ENCODE peak calls at places on chromosomes 13 and 19, in ten cellular contexts. U is H1, S is heart left ventricle, W is stomach, J is GM12891, K is ovary, Z is testis, B is body of pancreas, T is right lobe of liver, F is transverse colon. L is an unnamed sample.

GRCh38 chr19:36215276-36216171 is 618 bp downstream of the ZNF146 start:
- DNase-seq in F (peak), B (no peak), U (no peak), T (no peak), J (no peak), K (no peak), S (no peak), Z (no peak), W (no peak), L (no peak)

GRCh38 chr13:107210216-107211010 is 642.5 kb upstream of the ARGLU1 start:
- DNase-seq in F (no peak), B (no peak), U (no peak), Z (no peak), W (no peak), S (no peak), T (no peak), J (no peak), K (no peak), L (no peak)

GRCh38 chr13:44904982-44905381 is 84.3 kb downstream of the NUFIP1 start:
- DNase-seq in B (peak), U (no peak), Z (peak), K (peak), T (no peak), W (peak), F (peak), S (no peak), J (no peak), L (peak)

GRCh38 chr13:39411501-39411900 is 191.5 kb downstream of the LHFPL6 start:
- DNase-seq in T (no peak), K (no peak), W (no peak), F (no peak), J (no peak), S (no peak), Z (no peak), U (no peak), B (no peak), L (no peak)

GRCh38 chr13:55583953-55584593 is 1556.6 kb upstream of the PRR20A start:
- DNase-seq in T (no peak), Z (no peak), U (no peak), B (no peak), J (no peak), W (no peak), S (no peak), F (no peak), K (no peak), L (no peak)

GRCh38 chr13:41455725-41456419 is 1.5 kb upstream of the RGCC start:
- DNase-seq in U (no peak), W (no peak), J (no peak), T (no peak), Z (no peak), K (no peak), B (no peak), F (no peak), S (no peak), L (no peak)

GRCh38 chr13:97116754-97117153 is 105.4 kb upstream of the MBNL2 start:
- DNase-seq in W (no peak), B (no peak), S (no peak), J (no peak), F (no peak), T (no peak), K (no peak), U (no peak), Z (no peak), L (peak)

GRCh38 chr13:44668707-44669106 is 92.6 kb upstream of the TSC22D1 start:
- DNase-seq in F (no peak), U (no peak), K (no peak), T (no peak), B (no peak), S (no peak), W (no peak), Z (no peak), J (no peak), L (no peak)

GRCh38 chr19:41433171-41433570 is 6.0 kb upstream of the B3GNT8 start:
- DNase-seq in U (no peak), B (no peak), K (no peak), T (peak), W (no peak), S (no peak), F (no peak), J (no peak), Z (no peak), L (no peak)

GRCh38 chr19:38448225-38448624 is 14.7 kb downstream of the RYR1 start:
- DNase-seq in B (no peak), T (no peak), W (no peak), K (no peak), U (no peak), S (no peak), F (no peak), J (no peak), Z (no peak), L (no peak)

GRCh38 chr13:106612688-106613087 is 44.8 kb upstream of the ARGLU1 start:
- DNase-seq in W (peak), S (no peak), B (peak), T (peak), F (peak), K (peak), J (no peak), U (no peak), Z (peak), L (no peak)

GRCh38 chr19:57099199-57099661 is 20.6 kb upstream of the USP29 start:
- DNase-seq in K (peak), Z (peak), B (peak), W (peak), F (peak), J (peak), T (peak), S (peak), U (peak), L (peak)

GRCh38 chr19:1248454-1249297 is at the start of gene MIDN:
- DNase-seq in K (peak), Z (peak), J (no peak), U (peak), S (peak), T (peak), F (peak), W (peak), B (peak), L (peak)

GRCh38 chr13:97856001-97856675 is 97.3 kb upstream of the IPO5 start:
- DNase-seq in S (peak), T (peak), B (peak), J (no peak), Z (peak), F (peak), K (peak), U (no peak), W (no peak), L (no peak)

GRCh38 chr19:49106648-49107135 is 7.5 kb upstream of the LIN7B start:
- DNase-seq in J (no peak), Z (peak), W (peak), T (peak), U (peak), S (no peak), F (peak), K (no peak), B (peak), L (no peak)

GRCh38 chr13:50290186-50290585 is 274.9 kb downstream of the KCNRG start:
- DNase-seq in K (no peak), F (no peak), Z (no peak), U (no peak), S (no peak), T (no peak), B (no peak), J (no peak), W (no peak), L (no peak)

GRCh38 chr19:45098521-45099464 is 5.8 kb downstream of the PPP1R37 start:
- DNase-seq in T (no peak), Z (peak), B (peak), K (peak), U (no peak), F (no peak), J (no peak), S (no peak), W (peak), L (no peak)

GRCh38 chr19:40513741-40514315 is 47.0 kb downstream of the SPTBN4 start:
- DNase-seq in K (no peak), Z (no peak), F (no peak), U (no peak), B (no peak), T (no peak), S (no peak), J (no peak), W (no peak), L (no peak)

GRCh38 chr13:35278917-35279316 is 197.6 kb downstream of the MAB21L1 start:
- DNase-seq in S (no peak), B (no peak), J (no peak), K (no peak), W (no peak), T (no peak), Z (no peak), F (no peak), U (no peak), L (no peak)

GRCh38 chr13:62176051-62176450 is 760.4 kb upstream of the PCDH20 start:
- DNase-seq in U (no peak), Z (no peak), S (no peak), F (no peak), J (no peak), T (no peak), W (no peak), B (no peak), K (no peak), L (no peak)

GRCh38 chr13:45582533-45583076 is 32.9 kb downstream of the ERICH6B start:
- DNase-seq in K (no peak), U (no peak), T (no peak), F (no peak), S (no peak), B (no peak), Z (no peak), W (no peak), J (no peak), L (no peak)

GRCh38 chr13:27797228-27797624 is 4.9 kb downstream of the GSX1 start:
- DNase-seq in J (no peak), K (no peak), Z (peak), B (no peak), S (no peak), U (peak), T (no peak), W (no peak), F (no peak), L (no peak)

GRCh38 chr19:34481861-34482379 is 362 bp downstream of the WTIP start:
- DNase-seq in W (no peak), B (no peak), J (no peak), S (no peak), F (no peak), T (no peak), U (peak), K (no peak), Z (no peak), L (peak)

GRCh38 chr13:69683921-69684663 is 423.5 kb upstream of the ATXN8OS start:
- DNase-seq in F (no peak), K (no peak), U (no peak), B (no peak), W (no peak), T (no peak), Z (no peak), J (no peak), S (no peak), L (no peak)

GRCh38 chr19:9881720-9882119 is 46.6 kb downstream of the PIN1 start:
- DNase-seq in U (no peak), S (no peak), T (no peak), J (no peak), Z (no peak), K (no peak), B (no peak), W (peak), F (peak), L (no peak)

GRCh38 chr19:41564515-41565383 is 11.2 kb upstream of the CEACAM21 start:
- DNase-seq in U (peak), W (no peak), Z (no peak), T (no peak), S (no peak), F (no peak), K (no peak), J (no peak), B (no peak), L (no peak)

DNA sequence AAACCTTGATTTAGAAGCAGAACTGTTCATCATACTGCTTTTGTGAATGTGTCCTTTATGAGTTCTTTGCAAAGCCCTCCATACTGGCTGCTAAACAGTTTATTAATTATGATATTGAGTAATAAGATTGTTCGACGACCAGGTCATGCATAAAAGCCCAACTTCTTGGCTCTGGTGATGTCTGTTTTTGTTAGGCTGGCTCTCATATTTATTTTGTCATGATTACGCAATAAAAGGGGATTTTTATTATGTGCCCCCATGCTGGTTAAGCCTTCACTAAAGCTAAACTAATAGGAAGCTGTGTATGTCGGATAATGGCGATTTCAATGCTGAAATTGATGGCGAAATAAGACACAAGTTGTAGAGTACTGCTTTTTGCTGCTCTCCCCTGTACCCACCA is 227.3 kb downstream of the DCT start:
- DNase-seq in S (no peak), Z (no peak), W (no peak), J (no peak), F (no peak), U (no peak), B (no peak), K (no peak), T (no peak), L (no peak)
- TF ChIP-seq POLR2A in S (no peak), Z (no peak), W (no peak), J (no peak), F (no peak), U (no peak), B (no peak), K (no peak), T (no peak), L (no peak)

DNA sequence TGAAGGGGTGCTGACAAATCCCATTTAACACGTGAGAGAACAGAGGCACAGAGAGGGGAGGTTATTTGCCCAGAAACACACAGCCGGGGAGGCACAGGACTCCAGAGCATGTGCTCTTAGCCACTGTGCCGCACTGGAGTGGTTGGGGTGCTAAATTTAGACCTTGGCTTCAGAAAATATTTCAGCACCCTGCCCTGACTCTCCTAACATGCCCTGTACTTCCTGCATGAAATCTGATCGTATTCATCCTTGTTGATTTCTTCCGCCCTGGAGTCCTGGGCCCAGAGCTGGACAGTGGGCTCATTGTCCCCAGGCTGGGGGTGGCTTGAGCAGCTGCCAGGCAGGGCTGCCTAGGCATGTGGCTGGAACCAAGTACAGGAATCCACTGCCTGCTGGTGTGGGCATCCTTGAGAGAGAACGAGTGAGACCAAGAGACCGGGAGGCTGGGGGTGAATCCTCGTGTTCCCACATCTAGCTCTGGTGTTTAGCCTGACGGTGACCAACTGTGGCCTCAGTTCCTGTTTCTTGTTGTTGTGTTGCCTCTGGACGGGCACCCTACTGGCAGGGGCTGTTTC is 5.3 kb downstream of the SLC27A1 start:
- DNase-seq in T (no peak), K (no peak), W (peak), F (peak), J (no peak), B (peak), Z (peak), S (peak), U (no peak), L (no peak)
- TF ChIP-seq POLR2A in T (no peak), K (no peak), W (no peak), F (no peak), J (no peak), B (peak), Z (no peak), S (no peak), U (no peak), L (no peak)

GRCh38 chr13:72403396-72404010 is 323.9 kb downstream of the MZT1 start:
- DNase-seq in W (no peak), F (no peak), Z (no peak), B (no peak), J (no peak), T (no peak), S (no peak), U (no peak), K (no peak), L (no peak)

GRCh38 chr13:72400859-72401258 is 326.6 kb downstream of the MZT1 start:
- DNase-seq in K (no peak), S (no peak), U (no peak), B (no peak), J (no peak), W (no peak), Z (no peak), T (no peak), F (no peak), L (no peak)

GRCh38 chr13:72405441-72405840 is 322.0 kb downstream of the MZT1 start:
- DNase-seq in Z (no peak), B (no peak), F (no peak), T (no peak), K (no peak), W (no peak), U (no peak), S (no peak), J (no peak), L (no peak)
- TF ChIP-seq POLR2A in Z (no peak), B (no peak), F (no peak), T (no peak), K (no peak), W (no peak), U (no peak), S (no peak), J (no peak), L (no peak)

DNA sequence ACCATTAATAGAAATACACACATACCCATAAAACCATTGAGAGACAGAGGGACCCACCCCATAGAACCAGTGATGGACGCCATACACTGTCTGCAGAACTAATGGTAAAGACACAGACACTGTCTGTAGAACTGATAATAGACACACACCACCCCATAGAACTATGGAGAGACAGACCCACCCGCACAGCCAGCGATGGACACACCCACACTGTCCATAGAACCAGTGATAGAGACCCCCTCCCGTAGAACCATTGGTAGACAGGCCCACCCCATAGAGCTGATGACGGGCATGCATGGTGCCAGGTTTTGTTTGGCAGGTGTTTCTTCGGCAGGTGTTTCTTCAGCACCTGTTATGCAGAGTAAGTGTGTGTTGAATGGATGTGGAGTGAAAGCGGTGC is 88.3 kb upstream of the TEX29 start:
- DNase-seq in U (no peak), W (no peak), T (no peak), Z (no peak), J (no peak), K (no peak), S (no peak), F (no peak), B (no peak), L (no peak)
- TF ChIP-seq POLR2A in U (no peak), W (no peak), T (no peak), Z (no peak), J (peak), K (no peak), S (no peak), F (no peak), B (no peak), L (no peak)

GRCh38 chr13:65292488-65292901 is 1937.6 kb downstream of the PCDH9 start:
- DNase-seq in J (no peak), F (no peak), T (no peak), S (no peak), U (no peak), K (no peak), W (no peak), B (no peak), Z (no peak), L (peak)

GRCh38 chr13:65293530-65294198 is 1936.5 kb downstream of the PCDH9 start:
- DNase-seq in K (no peak), J (no peak), T (no peak), F (no peak), S (no peak), W (no peak), B (no peak), U (no peak), Z (no peak), L (no peak)
- TF ChIP-seq POLR2A in K (no peak), J (no peak), T (no peak), F (no peak), S (no peak), W (no peak), B (no peak), U (no peak), Z (no peak), L (no peak)

GRCh38 chr13:112978561-112979405 is 9.8 kb downstream of the MCF2L start:
- DNase-seq in K (no peak), S (no peak), Z (no peak), F (no peak), U (no peak), B (no peak), W (no peak), T (no peak), J (no peak), L (no peak)
- TF ChIP-seq POLR2A in K (no peak), S (peak), Z (no peak), F (peak), U (no peak), B (peak), W (no peak), T (peak), J (no peak), L (no peak)

DNA sequence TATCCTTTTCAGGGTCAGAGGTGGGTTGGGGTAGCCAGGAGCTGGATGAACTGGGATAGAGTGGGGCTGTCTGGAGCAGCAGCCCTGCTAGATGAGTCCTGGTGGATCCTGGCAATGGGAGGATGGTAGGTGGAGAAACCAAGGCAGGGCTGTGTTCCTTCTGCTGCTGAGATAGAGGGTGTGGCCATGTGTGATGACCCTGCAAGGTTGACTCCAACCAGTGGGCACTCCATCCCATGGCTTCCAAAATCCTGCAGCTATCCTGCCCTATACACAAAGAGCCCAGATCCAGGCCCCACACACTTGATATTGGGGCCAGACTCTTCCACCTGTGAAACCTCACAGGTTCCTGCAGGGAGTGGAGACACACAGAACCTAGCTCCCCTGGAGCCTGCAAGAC is 2.4 kb upstream of the ZNF446 start:
- DNase-seq in S (no peak), W (no peak), B (no peak), J (no peak), Z (no peak), F (no peak), K (no peak), U (no peak), T (no peak), L (no peak)
- TF ChIP-seq POLR2A in S (no peak), W (no peak), B (no peak), J (no peak), Z (no peak), F (no peak), K (no peak), U (no peak), T (no peak), L (no peak)

GRCh38 chr13:102773441-102774209 is at the start of gene TEX30:
- DNase-seq in B (peak), Z (peak), J (peak), K (peak), T (peak), F (peak), U (peak), S (peak), W (peak), L (peak)

GRCh38 chr13:102774210-102774560 is 599 bp upstream of the TEX30 start:
- DNase-seq in B (peak), J (no peak), Z (no peak), U (no peak), W (no peak), T (peak), S (peak), F (no peak), K (no peak), L (no peak)

GRCh38 chr13:102771298-102772041 is 2.1 kb downstream of the TEX30 start:
- DNase-seq in K (no peak), Z (no peak), B (no peak), W (no peak), F (no peak), T (no peak), U (no peak), S (no peak), J (no peak), L (no peak)

GRCh38 chr13:102770435-102770834 is 3.2 kb downstream of the TEX30 start:
- DNase-seq in F (no peak), U (no peak), T (no peak), W (no peak), S (no peak), J (no peak), Z (no peak), K (no peak), B (no peak), L (no peak)

GRCh38 chr13:102772042-102772425 is 1.6 kb downstream of the TEX30 start:
- DNase-seq in W (no peak), T (no peak), S (no peak), Z (no peak), F (no peak), U (no peak), K (no peak), J (no peak), B (no peak), L (no peak)
- TF ChIP-seq POLR2A in W (no peak), T (no peak), S (no peak), Z (no peak), F (no peak), U (no peak), K (no peak), J (no peak), B (no peak), L (no peak)

GRCh38 chr13:64088491-64088890 is 2672.8 kb upstream of the PCDH20 start:
- DNase-seq in S (no peak), J (no peak), K (no peak), U (no peak), B (no peak), W (no peak), Z (no peak), T (no peak), F (no peak), L (no peak)
- TF ChIP-seq POLR2A in S (no peak), J (no peak), K (no peak), U (no peak), B (no peak), W (no peak), Z (no peak), T (no peak), F (no peak), L (no peak)